ENCODE peak calls at places on chromosome X, in four cellular contexts. W, P, S and M are unnamed samples.

GRCh38 chrX:29797156-29797555 is 418.2 kb upstream of the MAGEB2 start:
- DNase-seq in W (no peak), P (no peak), S (no peak), M (no peak)

GRCh38 chrX:116232833-116233232 is 62.3 kb downstream of the AGTR2 start:
- DNase-seq in W (no peak), P (no peak), S (no peak), M (no peak)

GRCh38 chrX:149398027-149398426 is 107.1 kb downstream of the IDS start:
- DNase-seq in W (no peak), P (no peak), S (no peak), M (no peak)

GRCh38 chrX:154732421-154733071 is 18.3 kb downstream of the GAB3 start:
- DNase-seq in W (no peak), P (no peak), S (no peak), M (no peak)

GRCh38 chrX:7119927-7120577 is 27.5 kb upstream of the STS start:
- DNase-seq in W (no peak), P (no peak), S (no peak), M (no peak)

GRCh38 chrX:118183606-118184005 is 67.0 kb upstream of the KLHL13 start:
- DNase-seq in W (no peak), P (no peak), S (no peak), M (no peak)

GRCh38 chrX:130108647-130109428 is 1.5 kb downstream of the ELF4 start:
- DNase-seq in W (peak), P (peak), S (no peak), M (peak)

GRCh38 chrX:32408389-32408788 is 803.0 kb downstream of the DMD start:
- DNase-seq in W (no peak), P (no peak), S (no peak), M (peak)

GRCh38 chrX:19760841-19761512 is 126.4 kb downstream of the SH3KBP1 start:
- DNase-seq in W (no peak), P (no peak), S (no peak), M (no peak)

GRCh38 chrX:84634201-84634782 is 132.0 kb upstream of the HDX start:
- DNase-seq in W (no peak), P (no peak), S (no peak), M (no peak)

GRCh38 chrX:119981286-119982070 is 37.9 kb upstream of the NKAP start:
- DNase-seq in W (no peak), P (no peak), S (no peak), M (no peak)

GRCh38 chrX:153055827-153056748 is at the start of gene PNMA3:
- DNase-seq in W (no peak), P (peak), S (no peak), M (no peak)

GRCh38 chrX:84186603-84187358 is 1.2 kb downstream of the RPS6KA6 start:
- DNase-seq in W (no peak), P (peak), S (no peak), M (no peak)

GRCh38 chrX:18545771-18546170 is 120.4 kb downstream of the CDKL5 start:
- DNase-seq in W (no peak), P (no peak), S (no peak), M (no peak)

DNA sequence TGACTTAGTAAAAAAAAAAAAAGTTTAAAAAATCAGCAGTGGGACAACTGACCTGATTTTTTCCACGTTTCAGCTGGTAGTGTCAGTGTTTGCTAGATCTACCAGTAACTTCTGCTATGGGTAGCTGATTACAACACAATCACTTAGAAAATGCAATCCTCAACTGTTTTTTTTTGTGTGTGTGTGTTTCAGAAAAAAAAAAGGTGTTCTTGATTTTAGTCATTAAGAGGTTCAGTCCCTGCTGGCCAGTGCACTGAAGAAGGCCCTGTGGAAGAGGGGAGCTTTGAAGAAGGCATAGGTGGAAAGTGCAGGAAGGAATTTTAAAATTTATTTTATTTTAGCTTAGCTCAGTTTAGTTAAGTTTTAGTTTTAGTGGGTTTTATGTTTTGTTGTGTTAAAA is 46.9 kb downstream of the SH2D1A start:
- DNase-seq in W (no peak), P (no peak), S (no peak), M (no peak)
- H3K27ac ChIP-seq in W (no peak), P (no peak), S (no peak), M (no peak)

DNA sequence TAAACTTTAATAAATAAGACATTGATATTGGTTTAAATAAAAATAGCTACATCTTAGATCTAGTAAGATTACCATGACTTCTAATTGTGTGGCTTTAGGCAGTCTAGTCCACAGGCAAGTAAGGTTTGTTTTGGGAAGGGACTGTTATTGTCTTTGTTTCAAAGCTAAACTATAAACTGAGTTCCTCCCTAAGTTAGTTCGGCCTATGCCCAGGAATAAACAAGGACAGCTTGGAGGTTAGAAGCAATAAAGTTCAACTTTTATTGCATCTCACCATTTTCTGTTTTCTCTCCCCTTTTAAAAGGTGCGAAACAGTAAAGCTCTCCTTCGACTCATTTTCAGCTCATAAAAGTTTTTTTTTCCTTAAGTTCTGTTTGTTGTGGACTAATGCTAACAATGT is 70.4 kb upstream of the S100G start:
- DNase-seq in W (no peak), P (no peak), S (no peak), M (no peak)
- H3K27ac ChIP-seq in W (no peak), P (no peak), S (no peak), M (no peak)

DNA sequence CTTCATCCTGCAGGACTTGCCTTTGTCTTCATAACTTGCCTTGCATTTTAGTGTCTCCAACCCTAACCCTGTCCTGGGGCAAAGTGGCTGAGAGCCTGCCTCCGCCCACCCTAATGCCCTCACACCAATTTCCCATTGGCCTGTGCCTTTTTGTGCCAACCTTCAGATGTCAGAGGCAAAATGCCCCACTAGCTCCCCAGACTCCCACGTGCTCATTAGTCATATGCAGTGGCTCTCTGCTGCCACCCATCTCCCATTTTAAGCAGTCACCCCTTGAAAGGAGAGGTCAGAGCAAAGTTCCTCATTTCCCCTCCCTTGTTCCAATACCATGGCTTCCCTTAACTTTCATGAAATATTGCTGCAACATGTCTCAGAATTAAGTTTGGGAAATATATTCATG is 74.8 kb upstream of the PASD1 start:
- DNase-seq in W (no peak), P (no peak), S (no peak), M (no peak)
- H3K27ac ChIP-seq in W (no peak), P (no peak), S (no peak), M (no peak)

GRCh38 chrX:140794642-140795041 is 85.1 kb downstream of the LINC00632 start:
- DNase-seq in W (no peak), P (no peak), S (no peak), M (no peak)
- H3K27ac ChIP-seq in W (no peak), P (no peak), S (no peak), M (no peak)

GRCh38 chrX:151825927-151826471 is 86.7 kb upstream of the MAGEA4 start:
- DNase-seq in W (no peak), P (no peak), S (no peak), M (no peak)
- H3K27ac ChIP-seq in W (no peak), P (no peak), S (no peak), M (no peak)

DNA sequence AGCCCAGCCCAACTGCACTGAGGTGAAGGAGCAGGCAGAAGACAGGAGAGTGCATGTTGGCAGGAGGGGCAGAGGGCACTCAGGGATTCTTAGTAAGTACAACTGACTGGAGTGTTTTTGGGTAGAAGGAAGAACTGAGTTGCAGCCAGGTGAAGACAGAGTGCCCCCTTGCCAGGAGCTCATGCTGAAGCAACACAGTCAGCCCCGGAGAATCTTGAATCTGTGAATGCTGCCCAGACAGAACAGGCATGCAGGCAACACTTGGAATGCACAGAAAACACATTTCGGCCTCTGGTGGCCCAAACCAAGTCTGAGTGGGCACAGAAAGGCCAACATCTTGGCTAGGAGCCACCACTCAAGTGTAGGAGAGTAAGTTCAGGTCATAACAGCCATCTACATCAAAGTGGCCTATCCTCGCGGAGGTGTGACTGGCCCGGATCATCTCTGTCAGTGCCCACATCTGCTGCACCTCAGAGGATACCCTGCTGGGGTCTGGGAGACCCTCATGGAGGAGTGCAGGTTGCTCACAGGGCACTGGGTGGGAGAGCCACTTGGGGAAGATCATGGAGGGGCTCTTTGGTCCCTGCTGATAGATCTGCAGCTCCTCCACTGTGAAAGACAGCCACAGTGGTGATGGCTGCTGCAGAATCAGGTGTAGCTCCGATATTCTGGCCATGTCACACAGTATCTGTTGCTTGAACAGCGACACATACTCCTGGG is 40.4 kb downstream of the USP11 start:
- DNase-seq in W (no peak), P (no peak), S (no peak), M (no peak)
- H3K27ac ChIP-seq in W (no peak), P (no peak), S (no peak), M (no peak)

GRCh38 chrX:103779156-103779555 is 2.5 kb downstream of the PLP1 start:
- DNase-seq in W (no peak), P (no peak), S (peak), M (no peak)

GRCh38 chrX:103776586-103776985 is at the start of gene PLP1:
- DNase-seq in W (no peak), P (no peak), S (no peak), M (no peak)

GRCh38 chrX:103774070-103774642 is 2.5 kb upstream of the PLP1 start:
- DNase-seq in W (no peak), P (no peak), S (peak), M (no peak)

DNA sequence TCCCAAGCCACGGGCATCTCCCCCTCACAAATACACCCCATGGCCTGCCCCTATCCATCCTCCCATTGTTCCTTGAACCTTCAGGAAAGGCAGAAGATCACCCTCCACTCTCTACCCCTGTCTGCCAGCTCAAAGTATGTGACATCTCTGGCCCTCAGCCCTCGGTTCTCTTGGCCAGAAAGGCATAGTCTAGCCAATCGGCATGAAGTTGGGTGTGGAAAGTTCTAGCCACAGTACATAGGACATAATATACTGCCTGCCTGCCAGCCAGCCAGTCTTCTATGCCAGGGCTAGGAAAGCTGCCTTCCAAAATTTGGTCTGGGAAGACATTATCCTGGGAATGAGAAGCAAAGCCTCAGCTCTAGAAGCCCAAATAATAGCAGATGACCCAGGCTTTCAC is 3.2 kb upstream of the PLP1 start:
- DNase-seq in W (no peak), P (no peak), S (no peak), M (no peak)
- H3K27ac ChIP-seq in W (no peak), P (no peak), S (peak), M (no peak)

DNA sequence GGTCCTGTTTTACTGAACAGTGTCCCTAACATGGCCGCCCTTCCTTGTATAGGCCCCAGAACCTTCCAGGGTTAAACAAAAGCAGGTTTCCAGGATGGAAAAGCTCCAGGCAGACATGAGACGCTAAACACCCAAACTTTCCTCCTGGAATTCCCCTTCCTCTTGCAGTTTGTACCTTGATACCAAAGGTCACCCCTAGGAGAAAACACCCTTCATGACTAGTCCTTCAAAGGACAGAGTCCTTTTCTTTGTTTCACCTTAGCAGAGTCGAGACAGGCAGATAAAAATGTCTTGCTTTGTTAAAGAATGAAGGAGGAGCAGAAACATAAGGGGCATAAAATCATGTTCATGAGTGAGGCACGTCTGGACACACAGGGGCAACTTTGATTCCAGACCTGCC is 247.5 kb downstream of the BCOR start:
- DNase-seq in W (no peak), P (no peak), S (no peak), M (no peak)
- H3K27ac ChIP-seq in W (no peak), P (peak), S (no peak), M (no peak)

GRCh38 chrX:45508459-45508858 is 307.8 kb upstream of the DIPK2B start:
- DNase-seq in W (no peak), P (no peak), S (no peak), M (no peak)

GRCh38 chrX:45506149-45506768 is 305.6 kb upstream of the DIPK2B start:
- DNase-seq in W (no peak), P (no peak), S (no peak), M (no peak)

GRCh38 chrX:45502396-45502795 is 301.7 kb upstream of the DIPK2B start:
- DNase-seq in W (no peak), P (no peak), S (no peak), M (no peak)

DNA sequence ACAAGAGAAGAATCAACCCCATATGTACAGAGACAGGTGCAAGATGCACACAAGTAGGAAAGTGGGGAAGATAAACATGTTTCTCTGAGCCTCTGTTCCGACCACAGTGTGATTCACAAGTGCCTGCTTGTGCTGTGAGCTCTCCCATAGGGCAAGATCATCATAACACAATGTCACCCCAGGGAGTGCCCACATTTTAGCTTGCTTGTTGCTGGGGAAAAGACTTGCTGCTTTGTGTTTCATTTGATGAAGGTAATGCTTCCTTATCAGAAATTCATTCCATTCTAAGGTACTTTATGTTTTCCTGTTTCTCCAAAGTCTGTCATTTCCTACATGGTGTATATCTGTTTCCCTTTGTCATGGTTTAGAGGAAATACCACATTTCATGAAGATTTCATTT is 304.5 kb upstream of the DIPK2B start:
- DNase-seq in W (no peak), P (no peak), S (no peak), M (no peak)
- H3K27ac ChIP-seq in W (no peak), P (no peak), S (no peak), M (no peak)

GRCh38 chrX:64204701-64205440 is 637 bp downstream of the AMER1 start:
- DNase-seq in W (peak), P (no peak), S (peak), M (no peak)
- H3K27ac ChIP-seq in W (peak), P (peak), S (peak), M (peak)